ENCODE peak calls at places on chromosomes 2 and 18, in seven cellular contexts. Z, R, L, Q, B, I and D are unnamed samples.

GRCh38 chr2:71460595-71461303 is 7.4 kb downstream of the DYSF start:
- DNase-seq in L (no peak), I (peak; percentile 42), R (peak; percentile 54), Z (peak; percentile 32), B (no peak), Q (peak; percentile 26), D (no peak)

GRCh38 chr2:122322815-122323214 is 567.4 kb downstream of the TSN start:
- DNase-seq in I (no peak), B (no peak), Z (no peak), Q (no peak), R (peak; percentile 4), L (no peak), D (no peak)

GRCh38 chr2:240873805-240874714 is 5.4 kb downstream of the AGXT start:
- DNase-seq in I (no peak), Q (no peak), Z (no peak), R (peak; percentile 50), L (no peak), B (no peak), D (no peak)

GRCh38 chr2:227388537-227389011 is 825 bp upstream of the SCYGR1 start:
- DNase-seq in L (no peak), Z (no peak), R (no peak), Q (peak; percentile 82), B (peak; percentile 93), I (peak; percentile 99), D (peak; percentile 99)

GRCh38 chr2:227013881-227014280 is 150.1 kb downstream of the COL4A4 start:
- DNase-seq in R (no peak), L (no peak), B (no peak), I (no peak), Z (no peak), Q (no peak), D (no peak)

GRCh38 chr2:238598802-238599530 is 172.2 kb downstream of the ASB1 start:
- DNase-seq in B (no peak), R (no peak), Z (no peak), Q (no peak), L (no peak), I (no peak), D (no peak)

GRCh38 chr2:28683100-28683706 is 68.4 kb upstream of the PPP1CB start:
- DNase-seq in L (peak; percentile 90), Q (peak; percentile 93), B (peak; percentile 73), Z (peak; percentile 26), R (peak; percentile 72), I (peak; percentile 52), D (peak; percentile 91)

GRCh38 chr2:180015951-180016709 is 9.0 kb upstream of the CWC22 start:
- DNase-seq in L (no peak), Z (no peak), I (no peak), R (no peak), B (peak; percentile 36), Q (peak; percentile 69), D (peak; percentile 67)

GRCh38 chr2:135265960-135266490 is 213.9 kb downstream of the RAB3GAP1 start:
- DNase-seq in L (no peak), Q (no peak), B (no peak), R (peak; percentile 4), I (no peak), Z (no peak), D (no peak)

GRCh38 chr2:85889648-85890281 is 975 bp upstream of the ST3GAL5 start:
- DNase-seq in Q (peak; percentile 28), B (no peak), I (peak; percentile 51), L (no peak), R (no peak), Z (no peak), D (no peak)

DNA sequence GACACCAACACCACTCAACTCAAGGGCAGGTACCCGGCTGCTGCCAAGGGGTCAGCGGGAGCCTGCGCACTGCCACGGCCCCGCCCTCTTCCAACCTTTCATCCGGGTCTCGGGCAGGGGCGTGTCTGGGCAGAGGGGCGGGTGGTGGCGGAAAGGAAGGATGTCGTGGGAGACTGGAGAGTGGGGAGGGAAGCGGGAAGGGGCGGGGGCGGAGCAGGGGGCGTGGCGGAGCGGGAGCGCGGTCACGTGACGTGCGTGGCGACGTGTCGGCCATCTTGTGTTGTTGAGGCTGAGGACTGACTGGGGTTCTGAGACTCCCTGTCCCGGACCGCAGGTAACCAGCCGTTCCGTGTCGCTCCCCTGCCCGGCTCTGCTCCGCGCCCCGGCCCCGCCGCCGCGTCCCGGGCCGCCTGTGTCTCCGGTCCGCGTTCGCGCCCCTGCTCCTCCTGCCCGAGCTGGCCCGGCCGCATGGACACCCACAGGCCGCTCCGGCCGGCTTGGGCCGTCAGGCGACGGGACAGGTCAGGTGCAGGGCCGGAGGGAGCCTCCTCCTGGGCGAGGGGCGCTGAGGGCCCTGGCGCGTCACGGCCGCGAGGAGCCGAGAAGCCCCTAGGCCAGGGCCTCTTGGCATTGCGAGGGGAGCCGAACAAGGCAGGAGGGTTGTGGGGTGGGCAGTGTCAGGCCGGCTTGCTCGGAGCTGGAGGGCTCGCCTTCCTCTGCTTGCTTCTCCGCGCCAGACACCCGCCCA is at the start of gene GIGYF2:
- DNase-seq in I (peak; percentile 98), R (peak; percentile 98), Q (peak; percentile 96), L (peak; percentile 98), B (peak; percentile 83), Z (peak; percentile 95), D (peak; percentile 96)
- TF ChIP-seq CTCF in I (no peak), R (no peak), Q (no peak), L (no peak), B (no peak), Z (no peak), D (no peak)

DNA sequence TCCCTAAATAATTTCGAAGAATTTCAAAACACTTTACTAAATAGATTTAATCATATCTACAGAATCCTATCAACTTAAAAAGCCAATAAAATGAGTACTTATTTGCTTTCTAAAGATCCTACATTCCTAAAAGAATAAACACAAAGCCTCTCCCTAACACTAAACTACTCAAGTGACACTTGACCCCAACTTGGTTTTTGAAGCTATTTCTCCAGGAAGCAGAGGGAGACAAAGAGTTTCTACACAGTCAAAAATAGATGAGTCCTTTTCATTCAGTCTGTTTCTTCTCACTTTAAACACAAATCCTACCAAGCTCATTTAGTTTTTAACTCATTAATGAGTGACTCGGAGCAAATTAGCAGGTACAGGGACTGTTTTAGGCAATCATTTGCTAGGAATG is 2.1 kb downstream of the ATL2 start:
- DNase-seq in B (no peak), Q (no peak), L (no peak), R (no peak), I (no peak), Z (no peak), D (no peak)
- H3K4me3 ChIP-seq in B (peak overlapping the region; percentile 76), Q (no peak overlapping the region), L (no peak overlapping the region), R (peak overlapping the region; percentile 91), I (no peak overlapping the region), Z (no peak overlapping the region), D (no peak overlapping the region)

GRCh38 chr18:23640023-23640422 is 22.7 kb downstream of the ANKRD29 start:
- DNase-seq in R (peak; percentile 26), Z (no peak), L (no peak), I (no peak), B (no peak), Q (no peak), D (no peak)
- TF ChIP-seq CTCF in R (no peak), Z (peak; percentile 29), L (no peak), I (no peak), B (no peak), Q (peak; percentile 2), D (peak; percentile 11)

GRCh38 chr2:27261241-27261925 is 1.5 kb downstream of the SLC30A3 start:
- DNase-seq in L (no peak), R (no peak), B (no peak), Z (no peak), I (no peak), Q (no peak), D (no peak)
- H3K4me3 ChIP-seq in L (no peak overlapping the region), R (peak overlapping the region; percentile 82), B (no peak overlapping the region), Z (peak overlapping the region; percentile 73), I (no peak overlapping the region), Q (no peak overlapping the region), D (no peak overlapping the region)

DNA sequence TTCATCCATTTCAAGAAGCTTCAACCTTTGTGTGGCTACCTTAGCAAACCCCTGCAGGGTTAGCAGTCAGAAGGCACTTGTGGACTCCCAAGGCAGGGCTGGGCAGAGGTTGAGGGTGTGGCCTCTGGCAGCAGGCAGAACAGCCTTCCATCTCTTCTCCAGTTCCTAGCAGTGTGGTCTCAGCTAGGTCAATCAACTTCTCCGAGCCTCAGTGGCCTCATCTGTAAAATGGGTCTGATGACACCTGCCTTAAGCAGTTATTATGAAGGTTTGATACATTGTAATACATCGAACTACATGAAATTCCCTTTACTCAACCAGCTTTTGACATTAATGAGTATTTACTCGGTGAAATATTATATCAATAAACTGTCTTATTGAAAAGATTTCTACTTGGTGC is 6.8 kb upstream of the PRSS56 start:
- DNase-seq in L (no peak), I (no peak), R (no peak), Z (no peak), Q (no peak), B (no peak), D (no peak)
- TF ChIP-seq CTCF in L (no peak), I (no peak), R (no peak), Z (no peak), Q (no peak), B (no peak), D (no peak)